ENCODE peak calls at places on chromosomes 5 and 9, in eight cellular contexts. M is Peyer's patch; K is mammary epithelial cell; Y is astrocyte of the spinal cord; C is colonic mucosa; G is natural killer cell; D is lung; S is activated CD4-positive, alpha-beta T cell treated with anti-CD3 and anti-CD28 coated beads, Interleukin-2, amount 10 ng/mL, durations not matched to agents 7 days and 5 days. A is an unnamed sample.
A peak's percentile ranks its signal among the peaks of the same experiment; 100 is the strongest.

GRCh38 chr5:157259699-157260098 is 6.2 kb upstream of the CYFIP2 start:
- DNase-seq in C (no peak), Y (no peak), S (no peak), K (no peak), G (no peak), M (no peak), D (no peak), A (no peak)

GRCh38 chr5:124979174-124979573 is 232.7 kb upstream of the ZNF608 start:
- DNase-seq in G (no peak), S (no peak), D (no peak), K (no peak), M (no peak), C (no peak), Y (no peak), A (no peak)

GRCh38 chr5:126967808-126968466 is 62.4 kb downstream of the MARCHF3 start:
- DNase-seq in G (no peak), Y (no peak), S (no peak), D (no peak), C (no peak), K (no peak), M (no peak), A (no peak)

GRCh38 chr5:130141689-130142320 is 237.5 kb downstream of the CHSY3 start:
- DNase-seq in D (no peak), K (peak; percentile 60), S (peak; percentile 7), G (no peak), Y (peak; percentile 47), M (no peak), C (no peak), A (peak; percentile 18)

GRCh38 chr9:27247756-27248155 is 49.2 kb downstream of the EQTN start:
- DNase-seq in M (no peak), Y (peak; percentile 47), D (peak; percentile 51), C (peak; percentile 58), G (no peak), S (peak; percentile 9), K (peak; percentile 56), A (peak; percentile 2)

GRCh38 chr5:58181578-58182286 is 278.2 kb downstream of the PLK2 start:
- DNase-seq in G (no peak), K (no peak), D (no peak), S (no peak), M (no peak), C (no peak), Y (no peak), A (no peak)

GRCh38 chr5:105885266-105885665 is 1785.5 kb downstream of the EFNA5 start:
- DNase-seq in C (no peak), G (no peak), Y (no peak), M (no peak), D (no peak), K (no peak), S (no peak), A (no peak)

GRCh38 chr9:22645893-22646292 is 199.3 kb downstream of the DMRTA1 start:
- DNase-seq in K (peak; percentile 31), D (no peak), S (no peak), M (no peak), G (no peak), C (no peak), Y (peak; percentile 14), A (no peak)

GRCh38 chr9:2663886-2664674 is 42.5 kb downstream of the VLDLR start:
- DNase-seq in S (no peak), M (no peak), K (no peak), G (no peak), C (no peak), D (no peak), Y (no peak), A (no peak)

GRCh38 chr9:86706391-86706790 is 240.9 kb downstream of the GAS1 start:
- DNase-seq in D (no peak), Y (peak; percentile 56), K (peak; percentile 43), C (no peak), G (no peak), M (no peak), S (no peak), A (no peak)

GRCh38 chr9:127980056-127980705 is 608 bp downstream of the EEIG1 start:
- DNase-seq in S (no peak), K (peak; percentile 40), C (peak; percentile 72), M (peak; percentile 86), D (no peak), G (peak; percentile 49), Y (peak; percentile 26), A (no peak)

GRCh38 chr9:17116400-17116837 is 18.4 kb upstream of the CNTLN start:
- DNase-seq in D (no peak), G (no peak), M (no peak), S (no peak), Y (peak; percentile 63), K (peak; percentile 30), C (no peak), A (no peak)

GRCh38 chr5:132026516-132027008 is 15.1 kb upstream of the ACSL6 start:
- DNase-seq in C (no peak), S (peak; percentile 63), Y (no peak), G (peak; percentile 53), M (no peak), D (peak; percentile 24), K (no peak), A (no peak)

GRCh38 chr5:150621301-150621700 is 19.2 kb upstream of the SYNPO start:
- DNase-seq in D (no peak), C (no peak), M (no peak), G (no peak), K (no peak), Y (no peak), S (no peak), A (no peak)

GRCh38 chr5:5886812-5887486 is 464.5 kb downstream of the ICE1 start:
- DNase-seq in C (peak; percentile 25), K (no peak), M (peak; percentile 57), Y (no peak), D (no peak), S (peak; percentile 56), G (no peak), A (peak; percentile 37)

GRCh38 chr5:155728146-155728856 is 598.7 kb upstream of the SGCD start:
- DNase-seq in S (no peak), Y (peak; percentile 2), M (peak; percentile 64), K (peak; percentile 34), G (no peak), C (peak; percentile 37), D (no peak), A (no peak)

GRCh38 chr5:78387468-78388153 is 27.2 kb downstream of the SCAMP1 start:
- DNase-seq in G (no peak), C (no peak), D (no peak), M (no peak), Y (no peak), K (no peak), S (no peak), A (no peak)

GRCh38 chr5:17216176-17216973 is 1.1 kb upstream of the BASP1 start:
- DNase-seq in G (no peak), M (peak; percentile 73), Y (peak; percentile 86), D (peak; percentile 81), S (peak; percentile 63), C (peak; percentile 85), K (peak; percentile 79), A (peak; percentile 61)

GRCh38 chr5:176535101-176535654 is 2.0 kb downstream of the RNF44 start:
- DNase-seq in D (peak; percentile 63), M (peak; percentile 63), Y (peak; percentile 12), K (no peak), C (peak; percentile 78), S (peak; percentile 56), G (peak; percentile 45), A (no peak)

A was measured in HuH-7.5.